ENCODE peak calls at places on chromosomes 5 and 9, in nine cellular contexts. L is heart left ventricle, P is adrenal gland, N is ovary, A is IMR-90, J is transverse colon, S is sigmoid colon, X is uterus, H is stomach. O is an unnamed sample.

GRCh38 chr5:13987843-13988464 is 43.5 kb upstream of the DNAH5 start:
- DNase-seq in P (peak; percentile 66), S (peak; percentile 74), L (no peak), J (peak; percentile 37), X (peak; percentile 25), H (peak; percentile 45), N (peak; percentile 36), A (peak; percentile 81), O (peak; percentile 58)

GRCh38 chr9:98083566-98084135 is 27.1 kb downstream of the NANS start:
- DNase-seq in A (no peak), P (no peak), J (peak; percentile 1), H (no peak), N (no peak), L (no peak), X (no peak), S (no peak), O (no peak)

GRCh38 chr9:2623046-2623865 is 1.7 kb downstream of the VLDLR start:
- DNase-seq in X (peak; percentile 69), A (peak; percentile 59), L (peak; percentile 59), N (peak; percentile 83), P (peak; percentile 80), J (peak; percentile 10), H (peak; percentile 68), S (peak; percentile 79), O (peak; percentile 93)

GRCh38 chr9:87667164-87667738 is 58.7 kb upstream of the CTSL start:
- DNase-seq in X (no peak), H (no peak), A (no peak), L (no peak), S (no peak), N (no peak), J (no peak), P (no peak), O (no peak)

GRCh38 chr9:72476617-72477375 is 44.6 kb upstream of the TMC1 start:
- DNase-seq in L (no peak), J (peak; percentile 40), A (peak; percentile 84), N (no peak), H (peak; percentile 34), X (no peak), S (no peak), P (no peak), O (peak; percentile 18)

GRCh38 chr9:31355965-31356364 is 1028.5 kb upstream of the ACO1 start:
- DNase-seq in L (no peak), P (no peak), J (no peak), H (no peak), X (no peak), A (no peak), S (no peak), N (no peak), O (no peak)

GRCh38 chr9:118614011-118614410 is 755.2 kb downstream of the BRINP1 start:
- DNase-seq in P (no peak), L (no peak), A (no peak), J (no peak), N (no peak), X (no peak), H (no peak), S (no peak), O (no peak)

GRCh38 chr5:6949230-6949629 is 236.0 kb downstream of the TENT4A start:
- DNase-seq in L (no peak), P (no peak), J (no peak), N (no peak), A (no peak), X (no peak), H (no peak), S (no peak), O (no peak)

GRCh38 chr5:78597068-78597857 is 51.3 kb downstream of the LHFPL2 start:
- DNase-seq in X (no peak), N (no peak), A (peak; percentile 97), L (no peak), S (no peak), H (no peak), P (no peak), J (no peak), O (no peak)

GRCh38 chr9:3578786-3579185 is 53.0 kb upstream of the RFX3 start:
- DNase-seq in H (no peak), P (peak; percentile 9), S (no peak), N (no peak), J (no peak), X (no peak), A (peak; percentile 72), L (no peak), O (no peak)

GRCh38 chr5:154276932-154277331 is 86.4 kb downstream of the GALNT10 start:
- DNase-seq in N (peak; percentile 83), X (peak; percentile 67), J (peak; percentile 30), L (peak; percentile 44), S (peak; percentile 91), A (peak; percentile 97), P (peak; percentile 83), H (no peak), O (no peak)

GRCh38 chr9:85741875-85742629 is at the start of gene AGTPBP1:
- DNase-seq in S (peak; percentile 97), J (peak; percentile 97), P (peak; percentile 97), X (peak; percentile 94), H (peak; percentile 98), N (peak; percentile 95), A (peak; percentile 87), L (peak; percentile 98), O (peak; percentile 97)
- TF ChIP-seq POLR2A in S (no peak), J (peak; percentile 11), P (peak; percentile 70), X (peak; percentile 53), H (no peak), N (peak; percentile 5), A (no peak), L (peak; percentile 77), O (peak; percentile 82)

DNA sequence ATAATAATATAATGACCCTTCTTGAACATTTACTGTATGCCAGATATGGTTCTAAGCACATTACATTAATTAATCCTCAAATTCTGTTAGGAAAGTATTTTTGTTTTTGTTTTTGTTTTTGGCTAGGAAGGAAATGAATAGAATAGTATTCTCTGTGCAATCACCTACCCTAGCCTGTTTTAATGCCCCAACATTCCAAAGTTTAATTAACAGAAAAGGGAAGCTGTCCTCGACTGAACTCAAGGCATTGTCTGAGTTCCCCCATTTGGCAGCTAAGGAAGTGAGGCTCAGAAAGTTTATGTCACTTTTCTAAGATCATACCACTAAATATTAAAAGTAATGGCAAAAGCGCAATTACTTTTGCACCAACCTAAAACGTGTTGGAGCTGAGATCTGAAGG is 59.8 kb downstream of the FGF1 start:
- DNase-seq in P (no peak), A (no peak), S (no peak), N (no peak), J (no peak), X (no peak), H (no peak), L (no peak), O (no peak)
- H3K4me1 ChIP-seq in P (peaks cover 23% of the 10 kb centered on the region), A (peaks cover 20% of the 10 kb centered on the region), S (peaks cover 26% of the 10 kb centered on the region), N (peaks cover 5% of the 10 kb centered on the region), J (peaks cover 3% of the 10 kb centered on the region), X (no peaks in the 10 kb centered on the region), H (no peaks in the 10 kb centered on the region), L (peaks cover 34% of the 10 kb centered on the region), O (peaks cover 11% of the 10 kb centered on the region)

GRCh38 chr9:32434892-32435291 is 50.4 kb downstream of the ACO1 start:
- DNase-seq in J (no peak), S (no peak), X (no peak), H (no peak), N (no peak), A (peak; percentile 59), P (no peak), L (no peak), O (no peak)
- H3K36me3 ChIP-seq in J (no peaks in the 10 kb centered on the region), S (no peaks in the 10 kb centered on the region), X (no peaks in the 10 kb centered on the region), H (peaks cover 100% of the 10 kb centered on the region), N (no peaks in the 10 kb centered on the region), A (peaks cover 70% of the 10 kb centered on the region), P (no peaks in the 10 kb centered on the region), L (peaks cover 100% of the 10 kb centered on the region), O (peaks cover 38% of the 10 kb centered on the region)

DNA sequence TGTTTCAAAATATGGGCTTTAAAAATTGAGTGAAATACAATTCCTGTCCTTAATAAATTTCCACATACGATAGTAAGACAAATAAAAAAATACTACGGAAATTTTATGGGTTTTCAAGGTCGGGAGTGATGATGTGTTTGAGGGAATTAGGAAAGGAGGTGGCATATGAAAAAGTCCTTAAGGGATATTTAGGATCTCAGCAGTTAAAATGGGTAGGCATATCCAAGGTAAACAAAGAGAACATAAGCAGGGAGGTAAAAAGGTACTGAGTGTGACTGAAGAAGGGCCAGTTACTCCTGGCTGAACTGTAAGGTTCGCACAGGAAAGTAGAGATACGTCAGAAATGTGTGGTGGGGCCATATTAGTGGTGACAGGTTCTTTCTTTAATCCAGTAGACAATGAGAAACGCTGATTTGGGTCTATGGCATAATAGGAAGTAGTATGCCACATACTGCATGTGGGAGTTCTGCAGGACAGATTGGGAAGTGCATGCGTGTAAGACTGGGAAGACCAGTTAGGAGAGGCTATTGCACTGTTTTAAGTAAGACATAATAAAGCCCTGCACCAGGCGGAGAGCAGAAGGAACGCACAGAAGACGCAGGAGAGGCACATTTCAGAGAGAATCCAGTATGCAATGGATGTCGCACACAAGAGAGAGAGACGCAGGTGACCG is 932 bp upstream of the HMGCR start:
- DNase-seq in P (peak; percentile 71), L (peak; percentile 20), H (no peak), S (peak; percentile 61), X (no peak), A (peak; percentile 88), N (peak; percentile 36), J (peak; percentile 59), O (peak; percentile 52)
- TF ChIP-seq POLR2A in P (peak; percentile 4), L (no peak), H (no peak), S (no peak), X (no peak), A (no peak), N (no peak), J (no peak), O (no peak)

GRCh38 chr5:75330404-75330803 is 6.6 kb upstream of the HMGCR start:
- DNase-seq in X (no peak), S (no peak), L (no peak), P (no peak), H (no peak), J (no peak), A (no peak), N (no peak), O (no peak)

GRCh38 chr5:75322066-75322465 is 15.0 kb upstream of the HMGCR start:
- DNase-seq in N (no peak), H (no peak), X (no peak), J (peak; percentile 30), A (no peak), P (no peak), L (no peak), S (no peak), O (no peak)

GRCh38 chr5:75320341-75320740 is 16.7 kb upstream of the HMGCR start:
- DNase-seq in P (no peak), N (no peak), H (no peak), L (no peak), J (no peak), S (no peak), A (no peak), X (no peak), O (no peak)

GRCh38 chr5:75324791-75325190 is 12.2 kb upstream of the HMGCR start:
- DNase-seq in A (no peak), X (no peak), H (no peak), S (no peak), L (no peak), J (no peak), P (no peak), N (no peak), O (no peak)

DNA sequence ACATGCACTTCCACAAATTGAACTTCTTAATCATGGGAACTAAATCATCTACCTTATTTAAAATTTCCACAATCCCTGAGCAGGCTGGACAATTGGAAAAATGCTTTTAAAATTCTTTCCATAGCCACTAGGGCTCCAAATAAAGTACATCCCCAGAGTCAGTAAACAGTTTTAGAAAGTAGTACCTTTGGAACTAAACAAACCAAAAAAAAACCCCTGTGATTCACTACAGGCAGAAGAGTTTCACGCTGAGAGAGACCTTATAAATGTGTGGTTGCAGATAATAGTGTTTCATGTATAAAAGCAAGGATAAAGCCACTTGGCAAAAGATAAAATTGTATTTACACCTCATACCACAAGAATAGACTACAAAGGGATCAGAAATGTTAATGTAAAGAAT is 11.8 kb upstream of the HMGCR start:
- DNase-seq in N (no peak), H (no peak), A (no peak), S (no peak), X (no peak), P (no peak), J (no peak), L (no peak), O (no peak)
- H3K4me1 ChIP-seq in N (no peaks in the 10 kb centered on the region), H (no peaks in the 10 kb centered on the region), A (peaks cover 4% of the 10 kb centered on the region), S (no peaks in the 10 kb centered on the region), X (no peaks in the 10 kb centered on the region), P (peaks cover 18% of the 10 kb centered on the region), J (peaks cover 3% of the 10 kb centered on the region), L (no peaks in the 10 kb centered on the region), O (peaks cover 11% of the 10 kb centered on the region)